ENCODE peak calls at places on chromosomes 5 and 9, in ten cellular contexts. I is CD8-positive, alpha-beta T cell; M is HAP-1; Z is ovary; X is fibroblast of lung; Y is thyroid gland; D is stomach; N is lower lobe of right lung; K is heart left ventricle; A is neural progenitor cell. O is an unnamed sample.
A peak's percentile ranks its signal among the peaks of the same experiment; 100 is the strongest.

GRCh38 chr5:157563373-157564148 is 12.0 kb downstream of the ADAM19 start:
- DNase-seq in I (no peak), M (no peak), Z (peak; percentile 47), X (peak; percentile 87), Y (no peak), D (no peak), N (no peak), K (peak; percentile 56), A (no peak), O (peak; percentile 89)

GRCh38 chr5:1185652-1186350 is 15.6 kb upstream of the SLC6A19 start:
- DNase-seq in I (no peak), M (no peak), Z (no peak), X (no peak), Y (peak; percentile 30), D (peak; percentile 65), N (peak; percentile 45), K (no peak), A (no peak), O (peak; percentile 0)

GRCh38 chr9:112569186-112569585 is 82.6 kb downstream of the KIAA1958 start:
- DNase-seq in I (no peak), M (no peak), Z (no peak), X (peak; percentile 84), Y (no peak), D (no peak), N (no peak), K (no peak), A (no peak), O (peak; percentile 42)

GRCh38 chr9:114777841-114778240 is 28.0 kb downstream of the TNFSF15 start:
- DNase-seq in I (peak; percentile 40), M (no peak), Z (no peak), X (no peak), Y (no peak), D (no peak), N (no peak), K (no peak), A (no peak), O (no peak)

GRCh38 chr9:385818-386398 is 171.2 kb downstream of the DOCK8 start:
- DNase-seq in I (no peak), M (peak; percentile 65), Z (peak; percentile 30), X (peak; percentile 55), Y (peak; percentile 55), D (peak; percentile 57), N (no peak), K (no peak), A (peak; percentile 76), O (peak; percentile 45)

GRCh38 chr5:150278916-150279315 is 10.7 kb downstream of the CAMK2A start:
- DNase-seq in I (no peak), M (no peak), Z (no peak), X (peak; percentile 58), Y (no peak), D (no peak), N (no peak), K (no peak), A (no peak), O (peak; percentile 63)

GRCh38 chr9:77011973-77012817 is 7.3 kb upstream of the FOXB2 start:
- DNase-seq in I (peak; percentile 59), M (peak; percentile 45), Z (peak; percentile 49), X (peak; percentile 55), Y (peak; percentile 44), D (peak; percentile 53), N (peak; percentile 70), K (peak; percentile 53), A (peak; percentile 90), O (peak; percentile 59)

GRCh38 chr9:94937214-94937903 is 210.9 kb downstream of the AOPEP start:
- DNase-seq in I (no peak), M (no peak), Z (no peak), X (peak; percentile 96), Y (no peak), D (no peak), N (no peak), K (no peak), A (no peak), O (no peak)

GRCh38 chr5:52922384-52922783 is 66.8 kb upstream of the ITGA2 start:
- DNase-seq in I (no peak), M (no peak), Z (no peak), X (peak; percentile 90), Y (no peak), D (no peak), N (peak; percentile 49), K (no peak), A (peak; percentile 11), O (peak; percentile 73)

GRCh38 chr9:116499434-116499833 is 187.7 kb upstream of the TRIM32 start:
- DNase-seq in I (no peak), M (no peak), Z (no peak), X (no peak), Y (no peak), D (no peak), N (no peak), K (no peak), A (no peak), O (no peak)

GRCh38 chr9:88370346-88370745 is 17.9 kb upstream of the SPIN1 start:
- DNase-seq in I (no peak), M (no peak), Z (no peak), X (no peak), Y (no peak), D (no peak), N (no peak), K (no peak), A (no peak), O (no peak)

GRCh38 chr5:133387621-133388020 is 224.7 kb downstream of the FSTL4 start:
- DNase-seq in I (no peak), M (no peak), Z (no peak), X (no peak), Y (no peak), D (no peak), N (no peak), K (no peak), A (no peak), O (no peak)

GRCh38 chr9:106961623-106962022 is 98.7 kb downstream of the ZNF462 start:
- DNase-seq in I (no peak), M (no peak), Z (no peak), X (peak; percentile 14), Y (no peak), D (no peak), N (no peak), K (no peak), A (no peak), O (no peak)

GRCh38 chr9:15142903-15143534 is 164.0 kb downstream of the TTC39B start:
- DNase-seq in I (no peak), M (no peak), Z (no peak), X (peak; percentile 77), Y (no peak), D (no peak), N (no peak), K (no peak), A (peak; percentile 69), O (peak; percentile 46)

GRCh38 chr5:96124589-96124988 is 162.9 kb upstream of the ELL2 start:
- DNase-seq in I (no peak), M (no peak), Z (no peak), X (no peak), Y (no peak), D (no peak), N (no peak), K (no peak), A (no peak), O (no peak)

DNA sequence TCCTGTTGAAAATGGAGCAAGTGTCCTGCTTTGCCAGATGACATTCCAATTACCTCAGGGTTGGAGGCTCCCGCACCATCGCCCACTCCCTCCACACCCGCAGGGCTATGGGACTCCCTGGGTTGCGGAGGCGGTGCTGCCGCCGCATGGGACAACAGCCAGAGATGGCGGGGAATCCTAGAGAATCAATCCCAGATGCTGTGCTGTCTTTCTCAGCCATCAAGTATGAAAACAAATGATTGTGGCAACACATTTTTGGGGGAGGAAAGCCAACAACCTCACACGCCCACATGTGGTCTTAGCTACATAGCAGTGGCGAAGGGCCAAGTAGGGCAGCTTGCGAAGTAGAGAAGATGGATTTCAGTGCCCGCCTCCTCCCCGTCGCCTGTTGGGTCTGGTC is 46.7 kb downstream of the IL31RA start:
- DNase-seq in I (no peak), M (no peak), Z (peak; percentile 36), X (peak; percentile 83), Y (no peak), D (no peak), N (no peak), K (peak; percentile 48), A (no peak), O (peak; percentile 96)
- H3K4me3 ChIP-seq in I (no peak overlapping the region), M (no peak overlapping the region), Z (peak overlapping the region; percentile 1), X (no peak overlapping the region), Y (no peak overlapping the region), D (no peak overlapping the region), N (no peak overlapping the region), K (no peak overlapping the region), A (no peak overlapping the region), O (peak overlapping the region; percentile 7)

GRCh38 chr5:127343313-127343712 is 52.7 kb downstream of the MEGF10 start:
- DNase-seq in I (no peak), M (no peak), Z (no peak), X (no peak), Y (no peak), D (no peak), N (no peak), K (no peak), A (no peak), O (no peak)
- H3K36me3 ChIP-seq in I (no peaks in the 10 kb centered on the region), M (no peaks in the 10 kb centered on the region), Z (no peaks in the 10 kb centered on the region), X (no peaks in the 10 kb centered on the region), Y (no peaks in the 10 kb centered on the region), D (no peaks in the 10 kb centered on the region), N (no peaks in the 10 kb centered on the region), K (no peaks in the 10 kb centered on the region), A (no peaks in the 10 kb centered on the region), O (no peaks in the 10 kb centered on the region)

GRCh38 chr5:6442333-6442732 is 6.3 kb upstream of the UBE2QL1 start:
- DNase-seq in I (no peak), M (no peak), Z (no peak), X (no peak), Y (no peak), D (no peak), N (no peak), K (no peak), A (no peak), O (no peak)

GRCh38 chr5:6443326-6443725 is 5.3 kb upstream of the UBE2QL1 start:
- DNase-seq in I (no peak), M (no peak), Z (no peak), X (no peak), Y (no peak), D (no peak), N (no peak), K (no peak), A (no peak), O (no peak)

GRCh38 chr5:6436715-6437340 is 11.8 kb upstream of the UBE2QL1 start:
- DNase-seq in I (no peak), M (no peak), Z (no peak), X (no peak), Y (no peak), D (no peak), N (no peak), K (no peak), A (no peak), O (no peak)

GRCh38 chr5:6435356-6435755 is 13.3 kb upstream of the UBE2QL1 start:
- DNase-seq in I (no peak), M (no peak), Z (no peak), X (no peak), Y (peak; percentile 23), D (no peak), N (no peak), K (no peak), A (peak; percentile 53), O (no peak)

GRCh38 chr5:6439588-6440550 is 8.8 kb upstream of the UBE2QL1 start:
- DNase-seq in I (no peak), M (no peak), Z (no peak), X (no peak), Y (peak; percentile 47), D (no peak), N (no peak), K (no peak), A (no peak), O (peak; percentile 55)
- H3K9me3 ChIP-seq in I (no peaks in the 10 kb centered on the region), M (no peaks in the 10 kb centered on the region), Z (no peaks in the 10 kb centered on the region), X (no peaks in the 10 kb centered on the region), Y (no peaks in the 10 kb centered on the region), D (peaks cover 12% of the 10 kb centered on the region), N (peaks cover 3% of the 10 kb centered on the region), K (no peaks in the 10 kb centered on the region), A (no peaks in the 10 kb centered on the region), O (peaks cover 6% of the 10 kb centered on the region)

GRCh38 chr9:92140074-92140753 is 25.0 kb upstream of the SPTLC1 start:
- DNase-seq in I (peak; percentile 73), M (peak; percentile 60), Z (peak; percentile 87), X (peak; percentile 72), Y (peak; percentile 77), D (peak; percentile 83), N (peak; percentile 88), K (peak; percentile 73), A (peak; percentile 89), O (peak; percentile 67)
- H3K4me3 ChIP-seq in I (peak overlapping the region; percentile 8), M (no peak overlapping the region), Z (peak overlapping the region; percentile 44), X (no peak overlapping the region), Y (no peak overlapping the region), D (peak overlapping the region; percentile 38), N (peak overlapping the region; percentile 49), K (peak overlapping the region; percentile 53), A (no peak overlapping the region), O (no peak overlapping the region)